ENCODE peak calls at places on chromosomes 7 and 10, in nine cellular contexts. One of them, this sample, is unnamed.

GRCh38 chr7:96649981-96650380 is 59.7 kb downstream of the SEM1 start:
- DNase-seq in breast epithelium: no peak
- DNase-seq in GM12864: no peak
- DNase-seq in NCI-H748 treated with DMSO at 0.1 percent for 48 hours: no peak
- DNase-seq in iris pigment epithelial cell: no peak
- DNase-seq in NCI-H1092: no peak
- DNase-seq in Kasumi-1: no peak
- DNase-seq in cardiac fibroblast: peak
- DNase-seq in H7: no peak
- DNase-seq in this sample: no peak

GRCh38 chr10:86711957-86712708 is 43.8 kb downstream of the LDB3 start:
- DNase-seq in iris pigment epithelial cell: no peak
- DNase-seq in GM12864: peak
- DNase-seq in NCI-H1092: no peak
- DNase-seq in H7: peak
- DNase-seq in NCI-H748 treated with DMSO at 0.1 percent for 48 hours: no peak
- DNase-seq in cardiac fibroblast: peak
- DNase-seq in breast epithelium: peak
- DNase-seq in Kasumi-1: peak
- DNase-seq in this sample: peak

GRCh38 chr7:48285365-48285764 is 114.1 kb downstream of the ABCA13 start:
- DNase-seq in breast epithelium: no peak
- DNase-seq in NCI-H748 treated with DMSO at 0.1 percent for 48 hours: no peak
- DNase-seq in GM12864: no peak
- DNase-seq in iris pigment epithelial cell: peak
- DNase-seq in cardiac fibroblast: peak
- DNase-seq in Kasumi-1: no peak
- DNase-seq in H7: no peak
- DNase-seq in NCI-H1092: no peak
- DNase-seq in this sample: no peak

GRCh38 chr7:137970263-137970975 is 31.5 kb downstream of the CREB3L2 start:
- DNase-seq in H7: no peak
- DNase-seq in breast epithelium: peak
- DNase-seq in NCI-H1092: no peak
- DNase-seq in Kasumi-1: no peak
- DNase-seq in GM12864: no peak
- DNase-seq in iris pigment epithelial cell: peak
- DNase-seq in cardiac fibroblast: peak
- DNase-seq in NCI-H748 treated with DMSO at 0.1 percent for 48 hours: no peak
- DNase-seq in this sample: no peak

GRCh38 chr7:106717254-106717996 is 56.5 kb upstream of the CCDC71L start:
- DNase-seq in Kasumi-1: no peak
- DNase-seq in H7: no peak
- DNase-seq in GM12864: no peak
- DNase-seq in iris pigment epithelial cell: peak
- DNase-seq in breast epithelium: no peak
- DNase-seq in NCI-H748 treated with DMSO at 0.1 percent for 48 hours: no peak
- DNase-seq in NCI-H1092: no peak
- DNase-seq in cardiac fibroblast: peak
- DNase-seq in this sample: no peak

GRCh38 chr7:111266613-111267012 is 175.7 kb downstream of the LRRN3 start:
- DNase-seq in GM12864: no peak
- DNase-seq in NCI-H1092: no peak
- DNase-seq in Kasumi-1: no peak
- DNase-seq in iris pigment epithelial cell: peak
- DNase-seq in breast epithelium: no peak
- DNase-seq in cardiac fibroblast: peak
- DNase-seq in NCI-H748 treated with DMSO at 0.1 percent for 48 hours: no peak
- DNase-seq in H7: no peak
- DNase-seq in this sample: no peak

GRCh38 chr10:17075510-17075909 is 54.1 kb downstream of the CUBN start:
- DNase-seq in NCI-H1092: no peak
- DNase-seq in breast epithelium: no peak
- DNase-seq in H7: no peak
- DNase-seq in Kasumi-1: no peak
- DNase-seq in NCI-H748 treated with DMSO at 0.1 percent for 48 hours: no peak
- DNase-seq in GM12864: no peak
- DNase-seq in iris pigment epithelial cell: peak
- DNase-seq in cardiac fibroblast: peak
- DNase-seq in this sample: no peak

GRCh38 chr10:8043569-8044306 is 10.8 kb upstream of the GATA3 start:
- DNase-seq in NCI-H1092: no peak
- DNase-seq in iris pigment epithelial cell: no peak
- DNase-seq in NCI-H748 treated with DMSO at 0.1 percent for 48 hours: no peak
- DNase-seq in breast epithelium: no peak
- DNase-seq in GM12864: no peak
- DNase-seq in Kasumi-1: no peak
- DNase-seq in cardiac fibroblast: no peak
- DNase-seq in H7: peak
- DNase-seq in this sample: no peak

GRCh38 chr10:11462071-11462470 is 149.4 kb downstream of the USP6NL start:
- DNase-seq in GM12864: no peak
- DNase-seq in cardiac fibroblast: no peak
- DNase-seq in Kasumi-1: no peak
- DNase-seq in H7: no peak
- DNase-seq in breast epithelium: no peak
- DNase-seq in iris pigment epithelial cell: no peak
- DNase-seq in NCI-H748 treated with DMSO at 0.1 percent for 48 hours: no peak
- DNase-seq in NCI-H1092: no peak
- DNase-seq in this sample: no peak

GRCh38 chr10:52533986-52534385 is 219.9 kb downstream of the DKK1 start:
- DNase-seq in iris pigment epithelial cell: no peak
- DNase-seq in cardiac fibroblast: no peak
- DNase-seq in Kasumi-1: no peak
- DNase-seq in NCI-H1092: no peak
- DNase-seq in NCI-H748 treated with DMSO at 0.1 percent for 48 hours: no peak
- DNase-seq in H7: no peak
- DNase-seq in GM12864: no peak
- DNase-seq in breast epithelium: no peak
- DNase-seq in this sample: no peak

GRCh38 chr7:99843808-99844207 is 16.0 kb downstream of the CYP3A43 start:
- DNase-seq in H7: no peak
- DNase-seq in NCI-H748 treated with DMSO at 0.1 percent for 48 hours: no peak
- DNase-seq in GM12864: no peak
- DNase-seq in iris pigment epithelial cell: peak
- DNase-seq in NCI-H1092: no peak
- DNase-seq in breast epithelium: no peak
- DNase-seq in cardiac fibroblast: no peak
- DNase-seq in Kasumi-1: no peak
- DNase-seq in this sample: no peak

GRCh38 chr7:87146740-87147386 is 5.4 kb upstream of the DMTF1 start:
- DNase-seq in cardiac fibroblast: no peak
- DNase-seq in H7: peak
- DNase-seq in GM12864: no peak
- DNase-seq in NCI-H748 treated with DMSO at 0.1 percent for 48 hours: no peak
- DNase-seq in iris pigment epithelial cell: no peak
- DNase-seq in NCI-H1092: peak
- DNase-seq in breast epithelium: peak
- DNase-seq in Kasumi-1: no peak
- DNase-seq in this sample: no peak

GRCh38 chr7:84425702-84426259 is 231.2 kb upstream of the SEMA3A start:
- DNase-seq in Kasumi-1: no peak
- DNase-seq in iris pigment epithelial cell: no peak
- DNase-seq in H7: no peak
- DNase-seq in breast epithelium: no peak
- DNase-seq in GM12864: no peak
- DNase-seq in NCI-H748 treated with DMSO at 0.1 percent for 48 hours: no peak
- DNase-seq in cardiac fibroblast: no peak
- DNase-seq in NCI-H1092: no peak
- DNase-seq in this sample: no peak

GRCh38 chr7:120805636-120806388 is 52.1 kb downstream of the TSPAN12 start:
- DNase-seq in NCI-H1092: peak
- DNase-seq in H7: peak
- DNase-seq in NCI-H748 treated with DMSO at 0.1 percent for 48 hours: peak
- DNase-seq in iris pigment epithelial cell: peak
- DNase-seq in cardiac fibroblast: peak
- DNase-seq in Kasumi-1: peak
- DNase-seq in breast epithelium: no peak
- DNase-seq in GM12864: peak
- DNase-seq in this sample: no peak

GRCh38 chr7:100694196-100694745 is at the start of gene GIGYF1:
- DNase-seq in NCI-H748 treated with DMSO at 0.1 percent for 48 hours: peak
- DNase-seq in H7: peak
- DNase-seq in breast epithelium: peak
- DNase-seq in cardiac fibroblast: peak
- DNase-seq in Kasumi-1: peak
- DNase-seq in GM12864: no peak
- DNase-seq in NCI-H1092: peak
- DNase-seq in iris pigment epithelial cell: peak
- DNase-seq in this sample: peak

GRCh38 chr10:42646692-42647640 is 8.6 kb upstream of the ZNF33B start:
- DNase-seq in cardiac fibroblast: no peak
- DNase-seq in breast epithelium: no peak
- DNase-seq in NCI-H748 treated with DMSO at 0.1 percent for 48 hours: peak
- DNase-seq in H7: no peak
- DNase-seq in NCI-H1092: no peak
- DNase-seq in iris pigment epithelial cell: no peak
- DNase-seq in Kasumi-1: no peak
- DNase-seq in GM12864: no peak
- DNase-seq in this sample: no peak

GRCh38 chr10:31390804-31391203 is 71.8 kb downstream of the ZEB1 start:
- DNase-seq in NCI-H748 treated with DMSO at 0.1 percent for 48 hours: no peak
- DNase-seq in H7: no peak
- DNase-seq in cardiac fibroblast: peak
- DNase-seq in iris pigment epithelial cell: no peak
- DNase-seq in Kasumi-1: no peak
- DNase-seq in breast epithelium: no peak
- DNase-seq in GM12864: no peak
- DNase-seq in NCI-H1092: no peak
- DNase-seq in this sample: no peak

This sample was measured in C1 segment of cervical spinal cord.